ENCODE peak calls at places on chromosomes 12 and 14, in five cellular contexts. M, A, R, P and T are unnamed samples.

GRCh38 chr12:110698171-110698902 is 9.4 kb upstream of the HVCN1 start:
- DNase-seq in P (peak), M (peak), A (peak), R (peak), T (peak)

GRCh38 chr14:70873627-70874026 is 33.6 kb upstream of the PCNX1 start:
- DNase-seq in P (no peak), R (no peak), A (no peak), M (peak), T (peak)

GRCh38 chr14:101665478-101666078 is 95.9 kb upstream of the PPP2R5C start:
- DNase-seq in P (no peak), A (peak), M (peak), R (no peak), T (peak)

GRCh38 chr14:22556990-22557623 is 31.9 kb downstream of the DAD1 start:
- DNase-seq in M (peak), P (peak), R (peak), A (peak), T (peak)

GRCh38 chr12:22624908-22625646 is at the start of gene ETNK1:
- DNase-seq in P (peak), A (peak), R (peak), M (peak), T (peak)

GRCh38 chr12:54428050-54429013 is 9.3 kb upstream of the ITGA5 start:
- DNase-seq in M (no peak), R (no peak), A (no peak), P (no peak), T (no peak)

GRCh38 chr12:54463034-54463433 is 10.4 kb downstream of the GTSF1 start:
- DNase-seq in M (no peak), R (peak), A (no peak), P (no peak), T (no peak)

GRCh38 chr14:100333311-100333710 is 10.2 kb downstream of the SLC25A47 start:
- DNase-seq in P (no peak), M (no peak), A (no peak), R (no peak), T (no peak)

GRCh38 chr14:101409006-101409543 is 152.2 kb upstream of the DIO3 start:
- DNase-seq in A (no peak), P (no peak), R (no peak), M (no peak), T (no peak)

GRCh38 chr12:16756833-16757552 is 151.0 kb upstream of the LMO3 start:
- DNase-seq in P (no peak), M (no peak), A (no peak), R (no peak), T (no peak)

GRCh38 chr14:105192866-105193731 is 12.0 kb upstream of the NUDT14 start:
- DNase-seq in A (no peak), R (no peak), M (no peak), P (no peak), T (no peak)

GRCh38 chr12:113835913-113836312 is 130.2 kb downstream of the RBM19 start:
- DNase-seq in R (no peak), A (no peak), M (no peak), P (no peak), T (no peak)

GRCh38 chr14:69532561-69533335 is 41.9 kb downstream of the CCDC177 start:
- DNase-seq in R (no peak), A (no peak), M (no peak), P (no peak), T (no peak)

GRCh38 chr12:113889806-113890581 is 76.1 kb downstream of the RBM19 start:
- DNase-seq in R (no peak), P (no peak), A (no peak), M (no peak), T (no peak)

GRCh38 chr14:104106471-104106991 is 21.0 kb downstream of the ASPG start:
- DNase-seq in P (peak), M (no peak), R (peak), A (no peak), T (no peak)

GRCh38 chr12:94983321-94983720 is 20.2 kb downstream of the NDUFA12 start:
- DNase-seq in R (no peak), P (no peak), A (no peak), M (no peak), T (no peak)

GRCh38 chr14:101068293-101068957 is 164.9 kb upstream of the RTL1 start:
- DNase-seq in A (no peak), P (no peak), M (no peak), R (no peak), T (no peak)

GRCh38 chr14:76917158-76917596 is 91.0 kb downstream of the LRRC74A start:
- DNase-seq in P (peak), A (peak), R (peak), M (peak), T (peak)